ENCODE peak calls at places on chromosomes 1 and 21, in four cellular contexts. One of them, this sample, is unnamed.

GRCh38 chr21:8993284-8993942 is 1528.0 kb upstream of the TPTE start:
- DNase-seq in fibroblast of lung: no peak
- DNase-seq in HFFc6: no peak
- DNase-seq in posterior cingulate gyrus: no peak
- DNase-seq in this sample: no peak

GRCh38 chr1:171674443-171675405 is 22.2 kb upstream of the MYOC start:
- DNase-seq in HFFc6: no peak
- DNase-seq in fibroblast of lung: no peak
- DNase-seq in posterior cingulate gyrus: no peak
- DNase-seq in this sample: no peak

GRCh38 chr1:156592910-156593732 is 1.5 kb downstream of the NAXE start:
- DNase-seq in posterior cingulate gyrus: no peak
- DNase-seq in fibroblast of lung: peak
- DNase-seq in HFFc6: no peak
- DNase-seq in this sample: no peak

GRCh38 chr1:9269078-9269501 is 23.6 kb upstream of the SPSB1 start:
- DNase-seq in posterior cingulate gyrus: peak
- DNase-seq in fibroblast of lung: no peak
- DNase-seq in HFFc6: no peak
- DNase-seq in this sample: no peak

GRCh38 chr1:55048453-55049270 is 9.3 kb downstream of the PCSK9 start:
- DNase-seq in posterior cingulate gyrus: no peak
- DNase-seq in fibroblast of lung: no peak
- DNase-seq in HFFc6: no peak
- DNase-seq in this sample: no peak

GRCh38 chr1:163928080-163928479 is 606.3 kb downstream of the NUF2 start:
- DNase-seq in posterior cingulate gyrus: no peak
- DNase-seq in HFFc6: no peak
- DNase-seq in fibroblast of lung: no peak
- DNase-seq in this sample: no peak

GRCh38 chr1:101101362-101101761 is 75.8 kb upstream of the DPH5 start:
- DNase-seq in fibroblast of lung: peak
- DNase-seq in posterior cingulate gyrus: no peak
- DNase-seq in HFFc6: peak
- DNase-seq in this sample: peak

GRCh38 chr1:201268604-201269151 is 14.6 kb upstream of the PKP1 start:
- DNase-seq in posterior cingulate gyrus: no peak
- DNase-seq in fibroblast of lung: peak
- DNase-seq in HFFc6: peak
- DNase-seq in this sample: peak

GRCh38 chr1:230568008-230568407 is 74.3 kb upstream of the COG2 start:
- DNase-seq in posterior cingulate gyrus: peak
- DNase-seq in HFFc6: no peak
- DNase-seq in fibroblast of lung: peak
- DNase-seq in this sample: peak

GRCh38 chr21:46326110-46326703 is 2.3 kb downstream of the PCNT start:
- DNase-seq in fibroblast of lung: no peak
- DNase-seq in HFFc6: no peak
- DNase-seq in posterior cingulate gyrus: no peak
- DNase-seq in this sample: no peak

GRCh38 chr1:200684015-200684414 is 14.3 kb upstream of the DDX59 start:
- DNase-seq in HFFc6: no peak
- DNase-seq in fibroblast of lung: peak
- DNase-seq in posterior cingulate gyrus: no peak
- DNase-seq in this sample: no peak

GRCh38 chr21:41817228-41817627 is 50.4 kb upstream of the RIPK4 start:
- DNase-seq in fibroblast of lung: peak
- DNase-seq in HFFc6: peak
- DNase-seq in posterior cingulate gyrus: peak
- DNase-seq in this sample: peak

GRCh38 chr1:40030528-40031135 is 9.9 kb upstream of the CAP1 start:
- DNase-seq in posterior cingulate gyrus: no peak
- DNase-seq in fibroblast of lung: peak
- DNase-seq in HFFc6: no peak
- DNase-seq in this sample: peak

GRCh38 chr1:38941527-38942019 is at the start of gene RHBDL2:
- DNase-seq in HFFc6: peak
- DNase-seq in fibroblast of lung: peak
- DNase-seq in posterior cingulate gyrus: peak
- DNase-seq in this sample: peak

GRCh38 chr1:40041466-40041838 is 923 bp downstream of the CAP1 start:
- DNase-seq in HFFc6: no peak
- DNase-seq in fibroblast of lung: no peak
- DNase-seq in posterior cingulate gyrus: no peak
- DNase-seq in this sample: no peak

GRCh38 chr1:91809267-91809666 is 76.7 kb downstream of the TGFBR3 start:
- DNase-seq in fibroblast of lung: peak
- DNase-seq in posterior cingulate gyrus: no peak
- DNase-seq in HFFc6: peak
- DNase-seq in this sample: peak

GRCh38 chr1:41493117-41493536 is 8.6 kb upstream of the EDN2 start:
- DNase-seq in HFFc6: peak
- DNase-seq in fibroblast of lung: peak
- DNase-seq in posterior cingulate gyrus: peak
- DNase-seq in this sample: peak

GRCh38 chr1:115640384-115640783 is 1.4 kb upstream of the VANGL1 start:
- DNase-seq in posterior cingulate gyrus: no peak
- DNase-seq in fibroblast of lung: no peak
- DNase-seq in HFFc6: no peak
- DNase-seq in this sample: no peak

GRCh38 chr1:246193537-246193936 is 313.5 kb downstream of the SMYD3 start:
- DNase-seq in fibroblast of lung: no peak
- DNase-seq in posterior cingulate gyrus: no peak
- DNase-seq in HFFc6: no peak
- DNase-seq in this sample: no peak

GRCh38 chr1:1267488-1268283 is 6.0 kb downstream of the UBE2J2 start:
- DNase-seq in posterior cingulate gyrus: no peak
- DNase-seq in fibroblast of lung: no peak
- DNase-seq in HFFc6: no peak
- DNase-seq in this sample: no peak

This sample was measured in AG10803.